ENCODE peak calls at places on chromosomes 2 and 18, in four cellular contexts. Y, A, G and C are unnamed samples.

GRCh38 chr18:36075862-36076587 is 8.7 kb upstream of the RPRD1A start:
- DNase-seq in Y (no peak), A (peak; percentile 21), G (no peak), C (peak; percentile 89)

GRCh38 chr2:190382851-190383250 is 25.3 kb upstream of the MFSD6 start:
- DNase-seq in Y (peak; percentile 66), A (peak; percentile 43), G (peak; percentile 63), C (peak; percentile 41)

GRCh38 chr2:235495373-235496238 is 1.8 kb downstream of the AGAP1 start:
- DNase-seq in Y (peak; percentile 16), A (no peak), G (no peak), C (no peak)

GRCh38 chr2:238785528-238785860 is 62.4 kb upstream of the TWIST2 start:
- DNase-seq in Y (no peak), A (no peak), G (no peak), C (no peak)

GRCh38 chr2:145007673-145008263 is 487.8 kb upstream of the ZEB2 start:
- DNase-seq in Y (peak; percentile 76), A (no peak), G (no peak), C (peak; percentile 66)

GRCh38 chr2:238169021-238169707 is 10.4 kb downstream of the ERFE start:
- DNase-seq in Y (peak; percentile 66), A (no peak), G (no peak), C (peak; percentile 98)

GRCh38 chr2:127599211-127599610 is 46.7 kb upstream of the GPR17 start:
- DNase-seq in Y (peak; percentile 8), A (no peak), G (no peak), C (peak; percentile 14)

GRCh38 chr18:32550958-32551357 is 80.3 kb upstream of the GAREM1 start:
- DNase-seq in Y (no peak), A (no peak), G (peak; percentile 12), C (no peak)

GRCh38 chr18:55732227-55733106 is 144.5 kb upstream of the TCF4 start:
- DNase-seq in Y (peak; percentile 34), A (no peak), G (peak; percentile 76), C (peak; percentile 54)

GRCh38 chr2:23828256-23828980 is 98.5 kb downstream of the ATAD2B start:
- DNase-seq in Y (no peak), A (no peak), G (no peak), C (no peak)

GRCh38 chr18:37335337-37335736 is 230.3 kb downstream of the CELF4 start:
- DNase-seq in Y (no peak), A (no peak), G (no peak), C (no peak)

DNA sequence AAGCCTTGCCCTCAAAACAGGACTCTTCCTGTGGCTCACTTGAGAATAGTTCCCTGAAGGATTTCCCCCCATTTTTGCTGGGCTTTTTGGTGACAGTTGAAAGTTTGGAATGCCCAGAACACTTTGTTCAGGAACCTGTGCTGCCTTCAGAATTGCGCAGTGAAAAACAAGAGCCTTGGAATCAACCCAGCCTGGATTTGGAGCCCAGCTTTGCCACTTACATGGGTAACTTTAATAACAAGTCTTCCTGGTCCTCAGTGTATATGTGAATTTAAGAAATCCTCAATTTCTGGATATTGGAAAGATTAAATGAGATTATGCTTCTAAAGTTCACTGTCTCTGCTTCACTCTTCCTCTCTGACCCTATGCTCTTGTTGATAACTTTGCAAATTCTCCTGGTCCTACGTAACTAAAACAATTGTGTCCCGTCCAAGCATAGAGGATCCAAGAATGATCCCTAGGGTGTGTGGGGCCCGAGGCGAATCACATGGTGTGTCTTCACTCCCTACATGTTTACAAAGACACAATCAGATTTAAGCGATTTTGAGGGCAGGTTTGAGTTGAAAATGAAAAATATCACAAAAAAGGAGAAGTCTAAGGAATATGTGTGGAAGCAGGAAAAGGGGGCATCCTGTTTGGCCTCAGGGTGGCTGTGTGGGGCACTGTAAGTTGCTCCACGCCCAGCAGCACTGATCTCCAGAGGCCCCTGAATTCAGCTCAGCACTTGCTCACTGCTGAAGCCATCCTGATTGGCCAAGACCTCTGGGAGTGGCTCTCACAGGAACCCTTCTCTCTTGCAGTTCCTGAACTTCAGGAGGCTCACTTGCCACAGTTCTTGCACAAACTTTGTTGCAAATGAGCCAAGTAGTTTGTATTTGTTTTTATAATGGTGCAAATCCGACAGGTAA is 363.8 kb downstream of the ZNF521 start:
- DNase-seq in Y (peak; percentile 6), A (no peak), G (no peak), C (no peak)
- TF ChIP-seq FOS in Y (no peak), A (no peak), G (no peak), C (no peak)

GRCh38 chr2:112880081-112880531 is 30.9 kb upstream of the IL37 start:
- DNase-seq in Y (no peak), A (no peak), G (no peak), C (peak; percentile 82)
- TF ChIP-seq FOS in Y (no peak), A (no peak), G (no peak), C (peak; percentile 46)

GRCh38 chr2:120470041-120470716 is 124.2 kb downstream of the INHBB start:
- DNase-seq in Y (peak; percentile 49), A (no peak), G (no peak), C (peak; percentile 96)
- TF ChIP-seq FOS in Y (no peak), A (no peak), G (no peak), C (peak; percentile 77)

GRCh38 chr2:181632733-181633401 is 24.0 kb downstream of the CERKL start:
- DNase-seq in Y (no peak), A (peak; percentile 23), G (no peak), C (no peak)

GRCh38 chr2:181626671-181627070 is 30.2 kb downstream of the CERKL start:
- DNase-seq in Y (no peak), A (no peak), G (no peak), C (no peak)

GRCh38 chr2:181623159-181623558 is 33.7 kb downstream of the CERKL start:
- DNase-seq in Y (no peak), A (no peak), G (no peak), C (no peak)

GRCh38 chr2:181628590-181629585 is 28.0 kb downstream of the CERKL start:
- DNase-seq in Y (no peak), A (no peak), G (no peak), C (no peak)

GRCh38 chr2:181627545-181627944 is 29.4 kb downstream of the CERKL start:
- DNase-seq in Y (no peak), A (no peak), G (no peak), C (peak; percentile 1)
- TF ChIP-seq FOS in Y (no peak), A (no peak), G (no peak), C (no peak)

DNA sequence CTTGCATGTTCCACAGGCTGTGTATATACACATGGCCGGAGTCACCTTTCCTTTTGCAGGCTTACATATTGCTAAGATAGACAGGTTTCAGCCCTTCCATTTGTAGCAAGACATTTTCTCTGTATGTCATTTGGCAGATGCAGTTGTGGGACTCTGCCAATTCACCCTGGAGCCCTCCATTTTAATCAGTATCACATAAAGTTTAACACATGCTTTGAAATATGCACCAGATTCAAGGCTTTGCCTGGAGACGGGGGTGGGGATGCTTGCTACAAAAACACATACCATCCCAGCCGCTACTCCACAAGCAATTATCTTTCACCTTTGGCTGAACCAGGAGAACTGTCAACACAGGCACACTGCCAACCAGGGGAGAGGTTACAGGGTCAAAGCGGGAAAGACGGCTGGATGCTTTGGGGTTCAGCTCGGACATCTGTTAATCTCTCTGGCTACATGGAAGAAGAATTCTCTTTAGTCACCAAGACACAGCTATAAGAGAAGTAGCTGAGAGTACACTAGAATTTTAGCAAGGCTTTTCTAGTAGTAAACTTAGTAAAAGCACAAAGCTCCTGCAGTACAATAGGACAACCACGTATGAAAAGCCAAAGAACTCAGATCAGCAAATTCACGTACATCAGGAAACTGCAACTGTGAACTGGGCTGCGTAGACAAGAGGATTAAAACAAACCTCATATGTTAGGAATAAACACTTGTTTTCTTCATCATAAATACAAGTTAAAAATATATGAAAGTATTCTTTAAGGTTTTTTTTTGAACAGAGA is 130.9 kb downstream of the EXOC6B start:
- DNase-seq in Y (peak; percentile 82), A (no peak), G (peak; percentile 85), C (peak; percentile 67)
- TF ChIP-seq FOS in Y (no peak), A (no peak), G (no peak), C (no peak)

DNA sequence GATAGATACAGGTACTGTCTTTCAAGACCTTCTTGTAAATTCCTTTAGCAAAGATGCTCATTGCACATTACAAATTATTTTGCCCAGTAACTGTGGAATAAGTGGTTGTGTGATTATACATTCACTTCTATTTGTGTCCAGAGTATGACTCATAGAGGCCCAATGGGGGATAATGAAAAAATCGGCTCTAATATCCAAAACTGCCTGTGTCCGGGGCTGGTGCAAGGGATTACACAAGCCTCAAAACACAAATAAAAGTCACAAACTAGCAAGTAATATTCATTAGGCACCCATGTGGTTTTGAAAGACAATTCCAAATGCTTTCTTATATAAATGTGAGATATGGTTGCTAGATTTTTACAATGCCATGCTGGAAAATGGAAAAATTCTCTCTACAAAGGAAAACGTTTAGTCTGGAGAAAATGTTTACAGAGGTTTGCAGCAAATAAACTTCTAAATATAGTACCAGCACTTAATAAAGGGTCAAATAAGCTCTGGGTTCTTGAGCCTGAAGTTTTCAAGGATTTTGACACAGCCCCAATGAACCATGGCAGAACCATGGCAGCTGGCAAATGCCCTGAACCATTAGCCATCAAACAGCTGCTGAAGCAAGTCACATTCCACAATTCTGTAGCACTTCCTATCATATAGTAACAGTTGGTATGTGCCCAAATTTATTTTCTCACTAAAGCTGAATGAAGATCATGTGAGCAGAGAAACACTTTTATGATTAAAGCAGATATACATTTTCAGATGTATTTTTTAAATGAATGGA is 40.5 kb downstream of the IRS1 start:
- DNase-seq in Y (no peak), A (no peak), G (no peak), C (peak; percentile 87)
- TF ChIP-seq FOS in Y (no peak), A (no peak), G (no peak), C (peak; percentile 93)